ENCODE peak calls at places on chromosomes 11 and 22, in eight cellular contexts. O is GM20000, Q is GM10248, D is heart left ventricle, Y is neural progenitor cell, V is kidney epithelial cell, E is RWPE2, Z is HCT116. H is an unnamed sample.

GRCh38 chr11:105867742-105868141 is 154.3 kb downstream of the MSANTD4 start:
- DNase-seq in O (no peak), Q (no peak), D (no peak), Y (no peak), V (no peak), E (no peak), Z (no peak), H (no peak)

GRCh38 chr11:67056640-67057409 is at the start of gene RHOD:
- DNase-seq in O (peak), Q (peak), D (peak), Y (peak), V (no peak), E (no peak), Z (no peak), H (no peak)

GRCh38 chr11:17400048-17400775 is 11.8 kb upstream of the KCNJ11 start:
- DNase-seq in O (no peak), Q (no peak), D (no peak), Y (no peak), V (no peak), E (no peak), Z (no peak), H (no peak)

GRCh38 chr11:57645716-57646085 is 4.0 kb downstream of the YPEL4 start:
- DNase-seq in O (no peak), Q (no peak), D (no peak), Y (no peak), V (no peak), E (no peak), Z (no peak), H (no peak)

GRCh38 chr11:44858796-44859527 is 91.7 kb downstream of the TP53I11 start:
- DNase-seq in O (no peak), Q (no peak), D (no peak), Y (peak), V (no peak), E (no peak), Z (no peak), H (no peak)

GRCh38 chr11:3136542-3137455 is 28.3 kb downstream of the OSBPL5 start:
- DNase-seq in O (no peak), Q (no peak), D (peak), Y (no peak), V (no peak), E (peak), Z (no peak), H (peak)

GRCh38 chr11:2943711-2944118 is 14.5 kb upstream of the PHLDA2 start:
- DNase-seq in O (no peak), Q (no peak), D (no peak), Y (no peak), V (no peak), E (no peak), Z (no peak), H (peak)

GRCh38 chr11:69982675-69983570 is 95.2 kb upstream of the ANO1 start:
- DNase-seq in O (no peak), Q (no peak), D (no peak), Y (no peak), V (no peak), E (no peak), Z (no peak), H (peak)

GRCh38 chr11:11169715-11170351 is 183.2 kb downstream of the CSNK2A3 start:
- DNase-seq in O (peak), Q (no peak), D (no peak), Y (no peak), V (no peak), E (no peak), Z (no peak), H (no peak)

GRCh38 chr22:49934891-49935557 is 16.6 kb downstream of the CRELD2 start:
- DNase-seq in O (peak), Q (peak), D (peak), Y (peak), V (no peak), E (no peak), Z (no peak), H (no peak)

GRCh38 chr11:69896250-69896649 is 77.0 kb upstream of the FGF3 start:
- DNase-seq in O (no peak), Q (no peak), D (no peak), Y (no peak), V (no peak), E (no peak), Z (no peak), H (no peak)

GRCh38 chr11:70142171-70142875 is 60.8 kb upstream of the FADD start:
- DNase-seq in O (no peak), Q (no peak), D (no peak), Y (peak), V (no peak), E (no peak), Z (peak), H (no peak)

GRCh38 chr22:36900880-36901279 is 12.5 kb upstream of the CSF2RB start:
- DNase-seq in O (no peak), Q (no peak), D (no peak), Y (peak), V (no peak), E (no peak), Z (no peak), H (no peak)

GRCh38 chr11:103530257-103530656 is 421.0 kb downstream of the DYNC2H1 start:
- DNase-seq in O (no peak), Q (no peak), D (no peak), Y (no peak), V (no peak), E (no peak), Z (no peak), H (no peak)

GRCh38 chr11:12765428-12765827 is 91.2 kb downstream of the TEAD1 start:
- DNase-seq in O (no peak), Q (no peak), D (peak), Y (no peak), V (no peak), E (no peak), Z (no peak), H (no peak)

GRCh38 chr22:22769434-22770279 is 118.0 kb upstream of the IGLL5 start:
- DNase-seq in O (no peak), Q (no peak), D (no peak), Y (peak), V (no peak), E (no peak), Z (no peak), H (no peak)

GRCh38 chr11:35583126-35583525 is 35.1 kb upstream of the FJX1 start:
- DNase-seq in O (no peak), Q (no peak), D (no peak), Y (no peak), V (no peak), E (no peak), Z (no peak), H (no peak)

GRCh38 chr11:91261513-91261912 is 963.1 kb upstream of the FAT3 start:
- DNase-seq in O (no peak), Q (no peak), D (no peak), Y (peak), V (no peak), E (no peak), Z (no peak), H (no peak)

GRCh38 chr11:83540112-83540675 is 254.0 kb upstream of the CCDC90B start:
- DNase-seq in O (no peak), Q (no peak), D (no peak), Y (peak), V (no peak), E (no peak), Z (no peak), H (no peak)

GRCh38 chr11:17408641-17409040 is 20.2 kb upstream of the KCNJ11 start:
- DNase-seq in O (no peak), Q (no peak), D (no peak), Y (no peak), V (no peak), E (no peak), Z (no peak), H (no peak)

GRCh38 chr11:69470301-69470700 is 11.2 kb upstream of the LINC01488 start:
- DNase-seq in O (no peak), Q (no peak), D (no peak), Y (no peak), V (no peak), E (no peak), Z (no peak), H (no peak)

GRCh38 chr11:65381721-65382035 is 768 bp downstream of the SLC25A45 start:
- DNase-seq in O (peak), Q (no peak), D (peak), Y (no peak), V (no peak), E (no peak), Z (peak), H (no peak)

GRCh38 chr11:72869845-72870244 is 55.6 kb downstream of the ATG16L2 start:
- DNase-seq in O (no peak), Q (no peak), D (no peak), Y (no peak), V (no peak), E (no peak), Z (no peak), H (no peak)

GRCh38 chr22:37986371-37986770 is 2.0 kb upstream of the SOX10 start:
- DNase-seq in O (no peak), Q (no peak), D (no peak), Y (no peak), V (no peak), E (no peak), Z (no peak), H (no peak)
- TF ChIP-seq CTCF in O (no peak), Q (no peak), D (no peak), Y (no peak), V (no peak), E (no peak), Z (no peak), H (no peak)

DNA sequence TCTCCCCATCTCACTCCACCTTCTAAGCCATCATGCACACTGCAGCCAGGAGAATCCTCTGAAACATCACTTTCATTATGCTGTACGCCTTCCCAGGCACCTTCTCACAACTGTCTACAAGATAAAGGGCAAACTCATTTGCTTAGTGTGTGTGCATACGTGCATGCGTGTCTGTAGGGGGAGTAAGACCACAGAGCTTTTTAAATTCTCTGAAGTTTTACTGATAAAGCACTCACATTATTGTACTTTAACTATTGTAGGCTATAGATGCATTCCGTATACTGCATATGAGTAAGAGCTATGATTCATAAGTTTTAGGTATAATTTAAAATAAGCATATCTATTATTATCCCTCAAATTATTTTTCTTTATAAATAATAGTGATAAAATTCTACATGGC is 15.3 kb upstream of the ANKK1 start:
- DNase-seq in O (no peak), Q (no peak), D (no peak), Y (no peak), V (no peak), E (no peak), Z (no peak), H (no peak)
- TF ChIP-seq CTCF in O (no peak), Q (no peak), D (no peak), Y (peak), V (peak), E (peak), Z (peak), H (no peak)

GRCh38 chr11:131038597-131038996 is 122.3 kb upstream of the SNX19 start:
- DNase-seq in O (peak), Q (peak), D (no peak), Y (peak), V (no peak), E (no peak), Z (no peak), H (no peak)
- TF ChIP-seq CTCF in O (peak), Q (no peak), D (peak), Y (peak), V (no peak), E (peak), Z (peak), H (peak)

GRCh38 chr22:24421428-24421931 is 5.9 kb upstream of the ADORA2A start:
- DNase-seq in O (peak), Q (peak), D (no peak), Y (peak), V (no peak), E (no peak), Z (peak), H (no peak)
- TF ChIP-seq CTCF in O (peak), Q (peak), D (no peak), Y (peak), V (peak), E (peak), Z (peak), H (peak)

H was measured in chondrocyte.